ENCODE peak calls at places on chromosomes 2 and 18, in nine cellular contexts. One of them, this sample, is unnamed.

GRCh38 chr2:68245672-68246071 is 6.7 kb downstream of the PPP3R1 start:
- DNase-seq in HCEC 1CT: no peak
- DNase-seq in RKO: no peak
- DNase-seq in uterus: no peak
- DNase-seq in WERI-Rb-1: no peak
- DNase-seq in CD8-positive, alpha-beta T cell: no peak
- DNase-seq in COR-L47: no peak
- DNase-seq in stimulated activated CD4-positive, alpha-beta T cell treated with anti-CD3 and anti-CD28 coated beads, Interleukin-12 subunit alpha, Interleukin-12 subunit beta, amount 100 ng/mL, for 24 hours: no peak
- DNase-seq in stimulated activated CD8-positive, alpha-beta memory T cell treated with anti-CD3 and anti-CD28 coated beads, Interleukin-2, amount 100 ng/mL, for 1 hour: no peak
- DNase-seq in this sample: no peak

GRCh38 chr18:37721544-37722302 is 156.1 kb upstream of the CELF4 start:
- DNase-seq in HCEC 1CT: no peak
- DNase-seq in RKO: no peak
- DNase-seq in uterus: no peak
- DNase-seq in WERI-Rb-1: no peak
- DNase-seq in CD8-positive, alpha-beta T cell: no peak
- DNase-seq in COR-L47: no peak
- DNase-seq in stimulated activated CD4-positive, alpha-beta T cell treated with anti-CD3 and anti-CD28 coated beads, Interleukin-12 subunit alpha, Interleukin-12 subunit beta, amount 100 ng/mL, for 24 hours: no peak
- DNase-seq in stimulated activated CD8-positive, alpha-beta memory T cell treated with anti-CD3 and anti-CD28 coated beads, Interleukin-2, amount 100 ng/mL, for 1 hour: no peak
- DNase-seq in this sample: no peak

GRCh38 chr2:69311017-69311416 is 76.0 kb downstream of the GFPT1 start:
- DNase-seq in HCEC 1CT: no peak
- DNase-seq in RKO: no peak
- DNase-seq in uterus: no peak
- DNase-seq in WERI-Rb-1: no peak
- DNase-seq in CD8-positive, alpha-beta T cell: no peak
- DNase-seq in COR-L47: no peak
- DNase-seq in stimulated activated CD4-positive, alpha-beta T cell treated with anti-CD3 and anti-CD28 coated beads, Interleukin-12 subunit alpha, Interleukin-12 subunit beta, amount 100 ng/mL, for 24 hours: no peak
- DNase-seq in stimulated activated CD8-positive, alpha-beta memory T cell treated with anti-CD3 and anti-CD28 coated beads, Interleukin-2, amount 100 ng/mL, for 1 hour: no peak
- DNase-seq in this sample: no peak

GRCh38 chr18:27844416-27844792 is 332.5 kb downstream of the CDH2 start:
- DNase-seq in HCEC 1CT: peak
- DNase-seq in RKO: no peak
- DNase-seq in uterus: no peak
- DNase-seq in WERI-Rb-1: no peak
- DNase-seq in CD8-positive, alpha-beta T cell: no peak
- DNase-seq in COR-L47: no peak
- DNase-seq in stimulated activated CD4-positive, alpha-beta T cell treated with anti-CD3 and anti-CD28 coated beads, Interleukin-12 subunit alpha, Interleukin-12 subunit beta, amount 100 ng/mL, for 24 hours: no peak
- DNase-seq in stimulated activated CD8-positive, alpha-beta memory T cell treated with anti-CD3 and anti-CD28 coated beads, Interleukin-2, amount 100 ng/mL, for 1 hour: no peak
- DNase-seq in this sample: no peak

GRCh38 chr2:227471924-227472264 is at the start of gene AGFG1:
- DNase-seq in HCEC 1CT: peak
- DNase-seq in RKO: peak
- DNase-seq in uterus: peak
- DNase-seq in WERI-Rb-1: peak
- DNase-seq in CD8-positive, alpha-beta T cell: peak
- DNase-seq in COR-L47: peak
- DNase-seq in stimulated activated CD4-positive, alpha-beta T cell treated with anti-CD3 and anti-CD28 coated beads, Interleukin-12 subunit alpha, Interleukin-12 subunit beta, amount 100 ng/mL, for 24 hours: peak
- DNase-seq in stimulated activated CD8-positive, alpha-beta memory T cell treated with anti-CD3 and anti-CD28 coated beads, Interleukin-2, amount 100 ng/mL, for 1 hour: peak
- DNase-seq in this sample: peak

GRCh38 chr2:210269148-210269547 is 43.9 kb upstream of the ACADL start:
- DNase-seq in HCEC 1CT: no peak
- DNase-seq in RKO: no peak
- DNase-seq in uterus: no peak
- DNase-seq in WERI-Rb-1: no peak
- DNase-seq in CD8-positive, alpha-beta T cell: no peak
- DNase-seq in COR-L47: no peak
- DNase-seq in stimulated activated CD4-positive, alpha-beta T cell treated with anti-CD3 and anti-CD28 coated beads, Interleukin-12 subunit alpha, Interleukin-12 subunit beta, amount 100 ng/mL, for 24 hours: no peak
- DNase-seq in stimulated activated CD8-positive, alpha-beta memory T cell treated with anti-CD3 and anti-CD28 coated beads, Interleukin-2, amount 100 ng/mL, for 1 hour: no peak
- DNase-seq in this sample: no peak

GRCh38 chr2:239444626-239445625 is 44.1 kb upstream of the HDAC4 start:
- DNase-seq in HCEC 1CT: peak
- DNase-seq in RKO: no peak
- DNase-seq in uterus: no peak
- DNase-seq in WERI-Rb-1: no peak
- DNase-seq in CD8-positive, alpha-beta T cell: no peak
- DNase-seq in COR-L47: no peak
- DNase-seq in stimulated activated CD4-positive, alpha-beta T cell treated with anti-CD3 and anti-CD28 coated beads, Interleukin-12 subunit alpha, Interleukin-12 subunit beta, amount 100 ng/mL, for 24 hours: no peak
- DNase-seq in stimulated activated CD8-positive, alpha-beta memory T cell treated with anti-CD3 and anti-CD28 coated beads, Interleukin-2, amount 100 ng/mL, for 1 hour: no peak
- DNase-seq in this sample: peak

GRCh38 chr2:42770288-42771131 is 6.6 kb upstream of the OXER1 start:
- DNase-seq in HCEC 1CT: peak
- DNase-seq in RKO: peak
- DNase-seq in uterus: no peak
- DNase-seq in WERI-Rb-1: peak
- DNase-seq in CD8-positive, alpha-beta T cell: no peak
- DNase-seq in COR-L47: peak
- DNase-seq in stimulated activated CD4-positive, alpha-beta T cell treated with anti-CD3 and anti-CD28 coated beads, Interleukin-12 subunit alpha, Interleukin-12 subunit beta, amount 100 ng/mL, for 24 hours: no peak
- DNase-seq in stimulated activated CD8-positive, alpha-beta memory T cell treated with anti-CD3 and anti-CD28 coated beads, Interleukin-2, amount 100 ng/mL, for 1 hour: no peak
- DNase-seq in this sample: no peak

GRCh38 chr18:58911241-58911640 is 46.6 kb downstream of the ZNF532 start:
- DNase-seq in HCEC 1CT: peak
- DNase-seq in RKO: no peak
- DNase-seq in uterus: no peak
- DNase-seq in WERI-Rb-1: peak
- DNase-seq in CD8-positive, alpha-beta T cell: no peak
- DNase-seq in COR-L47: no peak
- DNase-seq in stimulated activated CD4-positive, alpha-beta T cell treated with anti-CD3 and anti-CD28 coated beads, Interleukin-12 subunit alpha, Interleukin-12 subunit beta, amount 100 ng/mL, for 24 hours: no peak
- DNase-seq in stimulated activated CD8-positive, alpha-beta memory T cell treated with anti-CD3 and anti-CD28 coated beads, Interleukin-2, amount 100 ng/mL, for 1 hour: no peak
- DNase-seq in this sample: no peak

GRCh38 chr2:102753563-102754159 is 8.2 kb upstream of the TMEM182 start:
- DNase-seq in HCEC 1CT: peak
- DNase-seq in RKO: peak
- DNase-seq in uterus: no peak
- DNase-seq in WERI-Rb-1: peak
- DNase-seq in CD8-positive, alpha-beta T cell: peak
- DNase-seq in COR-L47: peak
- DNase-seq in stimulated activated CD4-positive, alpha-beta T cell treated with anti-CD3 and anti-CD28 coated beads, Interleukin-12 subunit alpha, Interleukin-12 subunit beta, amount 100 ng/mL, for 24 hours: no peak
- DNase-seq in stimulated activated CD8-positive, alpha-beta memory T cell treated with anti-CD3 and anti-CD28 coated beads, Interleukin-2, amount 100 ng/mL, for 1 hour: no peak
- DNase-seq in this sample: no peak

GRCh38 chr18:57802869-57803118 is 321 bp downstream of the ATP8B1 start:
- DNase-seq in HCEC 1CT: no peak
- DNase-seq in RKO: no peak
- DNase-seq in uterus: no peak
- DNase-seq in WERI-Rb-1: no peak
- DNase-seq in CD8-positive, alpha-beta T cell: no peak
- DNase-seq in COR-L47: no peak
- DNase-seq in stimulated activated CD4-positive, alpha-beta T cell treated with anti-CD3 and anti-CD28 coated beads, Interleukin-12 subunit alpha, Interleukin-12 subunit beta, amount 100 ng/mL, for 24 hours: no peak
- DNase-seq in stimulated activated CD8-positive, alpha-beta memory T cell treated with anti-CD3 and anti-CD28 coated beads, Interleukin-2, amount 100 ng/mL, for 1 hour: no peak
- DNase-seq in this sample: no peak

GRCh38 chr2:44245068-44245861 is 30.0 kb upstream of the SLC3A1 start:
- DNase-seq in HCEC 1CT: no peak
- DNase-seq in RKO: no peak
- DNase-seq in uterus: no peak
- DNase-seq in WERI-Rb-1: no peak
- DNase-seq in CD8-positive, alpha-beta T cell: no peak
- DNase-seq in COR-L47: peak
- DNase-seq in stimulated activated CD4-positive, alpha-beta T cell treated with anti-CD3 and anti-CD28 coated beads, Interleukin-12 subunit alpha, Interleukin-12 subunit beta, amount 100 ng/mL, for 24 hours: no peak
- DNase-seq in stimulated activated CD8-positive, alpha-beta memory T cell treated with anti-CD3 and anti-CD28 coated beads, Interleukin-2, amount 100 ng/mL, for 1 hour: no peak
- DNase-seq in this sample: no peak

GRCh38 chr2:46564811-46565241 is 85.5 kb downstream of the TMEM247 start:
- DNase-seq in HCEC 1CT: no peak
- DNase-seq in RKO: no peak
- DNase-seq in uterus: no peak
- DNase-seq in WERI-Rb-1: no peak
- DNase-seq in CD8-positive, alpha-beta T cell: no peak
- DNase-seq in COR-L47: no peak
- DNase-seq in stimulated activated CD4-positive, alpha-beta T cell treated with anti-CD3 and anti-CD28 coated beads, Interleukin-12 subunit alpha, Interleukin-12 subunit beta, amount 100 ng/mL, for 24 hours: no peak
- DNase-seq in stimulated activated CD8-positive, alpha-beta memory T cell treated with anti-CD3 and anti-CD28 coated beads, Interleukin-2, amount 100 ng/mL, for 1 hour: no peak
- DNase-seq in this sample: no peak

GRCh38 chr18:23137093-23137640 is 1.9 kb downstream of the CABLES1 start:
- DNase-seq in HCEC 1CT: no peak
- DNase-seq in RKO: no peak
- DNase-seq in uterus: no peak
- DNase-seq in WERI-Rb-1: no peak
- DNase-seq in CD8-positive, alpha-beta T cell: no peak
- DNase-seq in COR-L47: no peak
- DNase-seq in stimulated activated CD4-positive, alpha-beta T cell treated with anti-CD3 and anti-CD28 coated beads, Interleukin-12 subunit alpha, Interleukin-12 subunit beta, amount 100 ng/mL, for 24 hours: no peak
- DNase-seq in stimulated activated CD8-positive, alpha-beta memory T cell treated with anti-CD3 and anti-CD28 coated beads, Interleukin-2, amount 100 ng/mL, for 1 hour: no peak
- DNase-seq in this sample: no peak

GRCh38 chr2:27708257-27708654 is 44.6 kb downstream of the SLC4A1AP start:
- DNase-seq in HCEC 1CT: no peak
- DNase-seq in RKO: no peak
- DNase-seq in uterus: no peak
- DNase-seq in WERI-Rb-1: no peak
- DNase-seq in CD8-positive, alpha-beta T cell: no peak
- DNase-seq in COR-L47: no peak
- DNase-seq in stimulated activated CD4-positive, alpha-beta T cell treated with anti-CD3 and anti-CD28 coated beads, Interleukin-12 subunit alpha, Interleukin-12 subunit beta, amount 100 ng/mL, for 24 hours: no peak
- DNase-seq in stimulated activated CD8-positive, alpha-beta memory T cell treated with anti-CD3 and anti-CD28 coated beads, Interleukin-2, amount 100 ng/mL, for 1 hour: no peak
- DNase-seq in this sample: no peak

GRCh38 chr2:100106460-100106859 is 35.9 kb downstream of the AFF3 start:
- DNase-seq in HCEC 1CT: no peak
- DNase-seq in RKO: no peak
- DNase-seq in uterus: peak
- DNase-seq in WERI-Rb-1: no peak
- DNase-seq in CD8-positive, alpha-beta T cell: no peak
- DNase-seq in COR-L47: peak
- DNase-seq in stimulated activated CD4-positive, alpha-beta T cell treated with anti-CD3 and anti-CD28 coated beads, Interleukin-12 subunit alpha, Interleukin-12 subunit beta, amount 100 ng/mL, for 24 hours: no peak
- DNase-seq in stimulated activated CD8-positive, alpha-beta memory T cell treated with anti-CD3 and anti-CD28 coated beads, Interleukin-2, amount 100 ng/mL, for 1 hour: no peak
- DNase-seq in this sample: no peak

GRCh38 chr2:10763461-10763800 is 42.0 kb downstream of the ATP6V1C2 start:
- DNase-seq in HCEC 1CT: no peak
- DNase-seq in RKO: no peak
- DNase-seq in uterus: no peak
- DNase-seq in WERI-Rb-1: no peak
- DNase-seq in CD8-positive, alpha-beta T cell: no peak
- DNase-seq in COR-L47: no peak
- DNase-seq in stimulated activated CD4-positive, alpha-beta T cell treated with anti-CD3 and anti-CD28 coated beads, Interleukin-12 subunit alpha, Interleukin-12 subunit beta, amount 100 ng/mL, for 24 hours: no peak
- DNase-seq in stimulated activated CD8-positive, alpha-beta memory T cell treated with anti-CD3 and anti-CD28 coated beads, Interleukin-2, amount 100 ng/mL, for 1 hour: no peak
- DNase-seq in this sample: no peak

GRCh38 chr2:95034221-95034620 is 8.7 kb downstream of the MAL start:
- DNase-seq in HCEC 1CT: no peak
- DNase-seq in RKO: no peak
- DNase-seq in uterus: no peak
- DNase-seq in WERI-Rb-1: no peak
- DNase-seq in CD8-positive, alpha-beta T cell: no peak
- DNase-seq in COR-L47: no peak
- DNase-seq in stimulated activated CD4-positive, alpha-beta T cell treated with anti-CD3 and anti-CD28 coated beads, Interleukin-12 subunit alpha, Interleukin-12 subunit beta, amount 100 ng/mL, for 24 hours: no peak
- DNase-seq in stimulated activated CD8-positive, alpha-beta memory T cell treated with anti-CD3 and anti-CD28 coated beads, Interleukin-2, amount 100 ng/mL, for 1 hour: no peak
- DNase-seq in this sample: no peak

GRCh38 chr2:53275743-53276142 is 491.9 kb upstream of the CHAC2 start:
- DNase-seq in HCEC 1CT: peak
- DNase-seq in RKO: no peak
- DNase-seq in uterus: no peak
- DNase-seq in WERI-Rb-1: no peak
- DNase-seq in CD8-positive, alpha-beta T cell: no peak
- DNase-seq in COR-L47: no peak
- DNase-seq in stimulated activated CD4-positive, alpha-beta T cell treated with anti-CD3 and anti-CD28 coated beads, Interleukin-12 subunit alpha, Interleukin-12 subunit beta, amount 100 ng/mL, for 24 hours: no peak
- DNase-seq in stimulated activated CD8-positive, alpha-beta memory T cell treated with anti-CD3 and anti-CD28 coated beads, Interleukin-2, amount 100 ng/mL, for 1 hour: no peak
- DNase-seq in this sample: no peak

GRCh38 chr2:174984561-174984960 is 20.6 kb downstream of the CHN1 start:
- DNase-seq in HCEC 1CT: no peak
- DNase-seq in RKO: no peak
- DNase-seq in uterus: no peak
- DNase-seq in WERI-Rb-1: no peak
- DNase-seq in CD8-positive, alpha-beta T cell: no peak
- DNase-seq in COR-L47: no peak
- DNase-seq in stimulated activated CD4-positive, alpha-beta T cell treated with anti-CD3 and anti-CD28 coated beads, Interleukin-12 subunit alpha, Interleukin-12 subunit beta, amount 100 ng/mL, for 24 hours: no peak
- DNase-seq in stimulated activated CD8-positive, alpha-beta memory T cell treated with anti-CD3 and anti-CD28 coated beads, Interleukin-2, amount 100 ng/mL, for 1 hour: no peak
- DNase-seq in this sample: no peak

GRCh38 chr2:15756011-15756550 is 164.4 kb downstream of the DDX1 start:
- DNase-seq in HCEC 1CT: no peak
- DNase-seq in RKO: no peak
- DNase-seq in uterus: no peak
- DNase-seq in WERI-Rb-1: no peak
- DNase-seq in CD8-positive, alpha-beta T cell: no peak
- DNase-seq in COR-L47: no peak
- DNase-seq in stimulated activated CD4-positive, alpha-beta T cell treated with anti-CD3 and anti-CD28 coated beads, Interleukin-12 subunit alpha, Interleukin-12 subunit beta, amount 100 ng/mL, for 24 hours: no peak
- DNase-seq in stimulated activated CD8-positive, alpha-beta memory T cell treated with anti-CD3 and anti-CD28 coated beads, Interleukin-2, amount 100 ng/mL, for 1 hour: no peak
- DNase-seq in this sample: peak

GRCh38 chr2:95300391-95300938 is 3.3 kb downstream of the KCNIP3 start:
- DNase-seq in HCEC 1CT: no peak
- DNase-seq in RKO: no peak
- DNase-seq in uterus: no peak
- DNase-seq in WERI-Rb-1: no peak
- DNase-seq in CD8-positive, alpha-beta T cell: no peak
- DNase-seq in COR-L47: peak
- DNase-seq in stimulated activated CD4-positive, alpha-beta T cell treated with anti-CD3 and anti-CD28 coated beads, Interleukin-12 subunit alpha, Interleukin-12 subunit beta, amount 100 ng/mL, for 24 hours: no peak
- DNase-seq in stimulated activated CD8-positive, alpha-beta memory T cell treated with anti-CD3 and anti-CD28 coated beads, Interleukin-2, amount 100 ng/mL, for 1 hour: no peak
- DNase-seq in this sample: no peak

GRCh38 chr18:56902653-56903052 is 244.2 kb upstream of the BOD1L2 start:
- DNase-seq in HCEC 1CT: no peak
- DNase-seq in RKO: no peak
- DNase-seq in uterus: no peak
- DNase-seq in WERI-Rb-1: no peak
- DNase-seq in CD8-positive, alpha-beta T cell: no peak
- DNase-seq in COR-L47: no peak
- DNase-seq in stimulated activated CD4-positive, alpha-beta T cell treated with anti-CD3 and anti-CD28 coated beads, Interleukin-12 subunit alpha, Interleukin-12 subunit beta, amount 100 ng/mL, for 24 hours: no peak
- DNase-seq in stimulated activated CD8-positive, alpha-beta memory T cell treated with anti-CD3 and anti-CD28 coated beads, Interleukin-2, amount 100 ng/mL, for 1 hour: no peak
- DNase-seq in this sample: no peak

GRCh38 chr2:105329561-105330495 is at the start of gene TGFBRAP1:
- DNase-seq in HCEC 1CT: peak
- DNase-seq in RKO: peak
- DNase-seq in uterus: peak
- DNase-seq in WERI-Rb-1: peak
- DNase-seq in CD8-positive, alpha-beta T cell: peak
- DNase-seq in COR-L47: peak
- DNase-seq in stimulated activated CD4-positive, alpha-beta T cell treated with anti-CD3 and anti-CD28 coated beads, Interleukin-12 subunit alpha, Interleukin-12 subunit beta, amount 100 ng/mL, for 24 hours: peak
- DNase-seq in stimulated activated CD8-positive, alpha-beta memory T cell treated with anti-CD3 and anti-CD28 coated beads, Interleukin-2, amount 100 ng/mL, for 1 hour: peak
- DNase-seq in this sample: peak

GRCh38 chr18:32295604-32296003 is 105.8 kb downstream of the MEP1B start:
- DNase-seq in HCEC 1CT: no peak
- DNase-seq in RKO: no peak
- DNase-seq in uterus: no peak
- DNase-seq in WERI-Rb-1: no peak
- DNase-seq in CD8-positive, alpha-beta T cell: no peak
- DNase-seq in COR-L47: no peak
- DNase-seq in stimulated activated CD4-positive, alpha-beta T cell treated with anti-CD3 and anti-CD28 coated beads, Interleukin-12 subunit alpha, Interleukin-12 subunit beta, amount 100 ng/mL, for 24 hours: no peak
- DNase-seq in stimulated activated CD8-positive, alpha-beta memory T cell treated with anti-CD3 and anti-CD28 coated beads, Interleukin-2, amount 100 ng/mL, for 1 hour: no peak
- DNase-seq in this sample: no peak

GRCh38 chr18:55400590-55401274 is 187.3 kb downstream of the TCF4 start:
- DNase-seq in HCEC 1CT: no peak
- DNase-seq in RKO: no peak
- DNase-seq in uterus: no peak
- DNase-seq in WERI-Rb-1: no peak
- DNase-seq in CD8-positive, alpha-beta T cell: no peak
- DNase-seq in COR-L47: no peak
- DNase-seq in stimulated activated CD4-positive, alpha-beta T cell treated with anti-CD3 and anti-CD28 coated beads, Interleukin-12 subunit alpha, Interleukin-12 subunit beta, amount 100 ng/mL, for 24 hours: no peak
- DNase-seq in stimulated activated CD8-positive, alpha-beta memory T cell treated with anti-CD3 and anti-CD28 coated beads, Interleukin-2, amount 100 ng/mL, for 1 hour: no peak
- DNase-seq in this sample: no peak

GRCh38 chr18:67845035-67845434 is 328.5 kb upstream of the DSEL start:
- DNase-seq in HCEC 1CT: peak
- DNase-seq in RKO: no peak
- DNase-seq in uterus: no peak
- DNase-seq in WERI-Rb-1: no peak
- DNase-seq in CD8-positive, alpha-beta T cell: no peak
- DNase-seq in COR-L47: no peak
- DNase-seq in stimulated activated CD4-positive, alpha-beta T cell treated with anti-CD3 and anti-CD28 coated beads, Interleukin-12 subunit alpha, Interleukin-12 subunit beta, amount 100 ng/mL, for 24 hours: no peak
- DNase-seq in stimulated activated CD8-positive, alpha-beta memory T cell treated with anti-CD3 and anti-CD28 coated beads, Interleukin-2, amount 100 ng/mL, for 1 hour: no peak
- DNase-seq in this sample: no peak

This sample was measured in left lobe of liver.